ENCODE peak calls at places on chromosomes 5 and 9, in eight cellular contexts. H, S, P, W, K, A, I and F are unnamed samples.

GRCh38 chr5:50606179-50606578 is 60.3 kb upstream of the PARP8 start:
- DNase-seq in K (no peak), P (no peak), I (no peak), A (no peak), S (no peak), H (no peak), W (no peak), F (no peak)

GRCh38 chr9:2066312-2067273 is 51.4 kb downstream of the SMARCA2 start:
- DNase-seq in S (peak), A (no peak), W (no peak), I (no peak), H (no peak), P (no peak), K (peak), F (no peak)

GRCh38 chr5:77642915-77643653 is 4.6 kb upstream of the OTP start:
- DNase-seq in S (peak), K (no peak), W (no peak), P (no peak), I (no peak), H (no peak), A (no peak), F (no peak)

GRCh38 chr5:80799041-80799440 is 144.3 kb upstream of the DHFR start:
- DNase-seq in W (no peak), H (no peak), I (no peak), S (no peak), P (no peak), K (peak), A (no peak), F (no peak)

GRCh38 chr9:128254855-128255759 is 20.7 kb downstream of the GOLGA2 start:
- DNase-seq in A (peak), W (peak), H (peak), K (no peak), I (peak), P (peak), S (peak), F (peak)

GRCh38 chr9:137467896-137468295 is 8.8 kb upstream of the NSMF start:
- DNase-seq in A (no peak), H (no peak), K (no peak), I (no peak), P (no peak), W (no peak), S (no peak), F (no peak)

GRCh38 chr5:133397986-133398645 is 214.2 kb downstream of the FSTL4 start:
- DNase-seq in S (no peak), I (no peak), P (no peak), A (no peak), H (no peak), W (no peak), K (no peak), F (no peak)

GRCh38 chr5:8864053-8864452 is 681.8 kb downstream of the SEMA5A start:
- DNase-seq in K (no peak), W (no peak), A (no peak), S (peak), I (no peak), H (no peak), P (peak), F (peak)

GRCh38 chr9:133973791-133974630 is 18.1 kb downstream of the VAV2 start:
- DNase-seq in I (peak), S (peak), P (no peak), A (peak), W (no peak), K (no peak), H (no peak), F (no peak)

GRCh38 chr5:103228588-103228987 is 30.0 kb upstream of the MACIR start:
- DNase-seq in H (no peak), P (no peak), A (no peak), W (no peak), I (no peak), K (no peak), S (no peak), F (no peak)

GRCh38 chr9:127698985-127699670 is 7.7 kb upstream of the CFAP157 start:
- DNase-seq in W (peak), K (peak), H (peak), S (peak), P (peak), A (peak), I (peak), F (peak)

GRCh38 chr5:111308951-111309350 is 84.8 kb downstream of the CAMK4 start:
- DNase-seq in K (no peak), P (no peak), S (peak), W (peak), H (no peak), I (no peak), A (no peak), F (no peak)

GRCh38 chr9:116843863-116844620 is 156.9 kb downstream of the TRIM32 start:
- DNase-seq in S (no peak), W (no peak), A (no peak), I (no peak), P (no peak), H (no peak), K (no peak), F (no peak)

GRCh38 chr5:35374584-35374983 is 144.3 kb upstream of the PRLR start:
- DNase-seq in A (no peak), S (peak), P (no peak), W (no peak), H (no peak), K (no peak), I (peak), F (no peak)

GRCh38 chr5:133049726-133050048 is 2.1 kb upstream of the HSPA4 start:
- DNase-seq in S (no peak), I (no peak), K (no peak), H (no peak), W (no peak), P (no peak), A (no peak), F (no peak)

GRCh38 chr5:38453921-38454320 is 102.5 kb downstream of the LIFR start:
- DNase-seq in I (no peak), W (no peak), P (no peak), H (no peak), S (no peak), A (no peak), K (no peak), F (no peak)

GRCh38 chr5:112419596-112420110 is 576 bp upstream of the EPB41L4A start:
- DNase-seq in K (no peak), S (peak), I (peak), A (peak), P (peak), W (peak), H (peak), F (peak)

GRCh38 chr5:77558266-77558665 is 66.2 kb upstream of the WDR41 start:
- DNase-seq in W (no peak), H (no peak), A (no peak), I (no peak), S (peak), P (no peak), K (no peak), F (no peak)

GRCh38 chr5:159415301-159415937 is 85.1 kb upstream of the IL12B start:
- DNase-seq in A (no peak), H (no peak), P (no peak), I (peak), S (no peak), W (no peak), K (no peak), F (no peak)

GRCh38 chr9:100492952-100493351 is 20.0 kb downstream of the TMEFF1 start:
- DNase-seq in K (peak), S (no peak), P (no peak), W (no peak), H (no peak), I (no peak), A (no peak), F (no peak)

GRCh38 chr9:132422574-132422973 is 12.6 kb downstream of the CFAP77 start:
- DNase-seq in W (no peak), H (no peak), I (no peak), K (no peak), S (no peak), A (no peak), P (no peak), F (no peak)

GRCh38 chr9:91065231-91066041 is 263.8 kb downstream of the SYK start:
- DNase-seq in S (no peak), A (no peak), K (no peak), W (no peak), H (no peak), P (no peak), I (no peak), F (no peak)

GRCh38 chr5:82106207-82106606 is 134.4 kb downstream of the ATG10 start:
- DNase-seq in P (no peak), H (no peak), S (no peak), W (no peak), A (no peak), K (no peak), I (no peak), F (no peak)

GRCh38 chr5:9801908-9802307 is 171.8 kb upstream of the TAS2R1 start:
- DNase-seq in W (no peak), I (no peak), H (no peak), S (no peak), K (no peak), A (no peak), P (no peak), F (no peak)

GRCh38 chr5:172442592-172442991 is 11.7 kb downstream of the SH3PXD2B start:
- DNase-seq in A (no peak), P (no peak), S (no peak), H (no peak), K (peak), W (no peak), I (no peak), F (no peak)

GRCh38 chr5:138979684-138980275 is 104.6 kb upstream of the LRRTM2 start:
- DNase-seq in S (no peak), I (no peak), K (peak), P (peak), A (no peak), H (no peak), W (no peak), F (no peak)

GRCh38 chr9:126697350-126697749 is 83.6 kb downstream of the LMX1B start:
- DNase-seq in K (no peak), A (no peak), W (no peak), H (peak), S (peak), I (no peak), P (no peak), F (no peak)

GRCh38 chr9:107487521-107488399 is 1.8 kb downstream of the KLF4 start:
- DNase-seq in K (peak), I (peak), W (peak), S (peak), A (peak), H (peak), P (peak), F (peak)

GRCh38 chr5:98205691-98206461 is 567.6 kb upstream of the RGMB start:
- DNase-seq in H (no peak), I (no peak), P (no peak), K (peak), W (no peak), A (no peak), S (no peak), F (no peak)

GRCh38 chr9:97502222-97502983 is 937 bp downstream of the TMOD1 start:
- DNase-seq in P (peak), H (no peak), S (peak), A (peak), W (no peak), I (peak), K (no peak), F (peak)

GRCh38 chr9:32723801-32724200 is 59.5 kb upstream of the TMEM215 start:
- DNase-seq in W (no peak), P (no peak), H (no peak), K (peak), S (no peak), A (no peak), I (no peak), F (no peak)

GRCh38 chr5:72209515-72210115 is 102.3 kb downstream of the MAP1B start:
- DNase-seq in I (no peak), H (no peak), K (peak), P (no peak), W (no peak), A (no peak), S (peak), F (no peak)

GRCh38 chr5:17157294-17157693 is 60.1 kb upstream of the BASP1 start:
- DNase-seq in W (no peak), A (no peak), S (no peak), K (peak), P (no peak), I (no peak), H (no peak), F (no peak)

GRCh38 chr5:27594141-27594540 is 555.8 kb upstream of the CDH9 start:
- DNase-seq in K (no peak), P (no peak), I (no peak), S (no peak), W (no peak), A (no peak), H (no peak), F (no peak)

GRCh38 chr9:93920401-93920800 is 34.8 kb downstream of the BARX1 start:
- DNase-seq in A (no peak), S (no peak), W (no peak), K (no peak), I (no peak), P (no peak), H (no peak), F (no peak)

GRCh38 chr9:15438891-15439290 is 16.2 kb downstream of the SNAPC3 start:
- DNase-seq in P (no peak), A (no peak), K (no peak), W (no peak), I (no peak), S (no peak), H (no peak), F (no peak)

DNA sequence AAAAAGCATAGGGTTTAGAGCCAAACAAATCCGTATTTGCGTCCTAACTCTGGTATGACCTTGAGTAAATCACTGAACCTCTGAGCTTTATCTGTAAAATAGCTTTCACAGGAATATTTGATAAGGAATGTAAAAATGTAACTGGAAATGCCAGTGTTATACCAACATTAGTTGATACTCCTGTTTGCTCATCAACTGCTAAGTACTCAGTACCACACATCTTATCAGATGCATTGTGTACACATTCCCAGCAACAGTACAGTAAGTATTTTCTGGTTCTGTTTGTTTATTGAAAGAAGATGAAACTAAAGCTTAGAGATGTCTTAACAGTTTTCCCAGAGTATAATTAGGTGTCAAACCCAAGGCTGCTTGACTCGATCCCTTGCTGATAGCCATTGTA is 21.5 kb downstream of the SNAPC3 start:
- DNase-seq in W (no peak), P (no peak), A (no peak), I (no peak), H (no peak), K (no peak), S (no peak), F (no peak)
- TF ChIP-seq CTCF in W (no peak), P (no peak), A (no peak), I (no peak), H (no peak), K (no peak), S (no peak), F (no peak)

GRCh38 chr5:59652449-59652848 is 241.1 kb downstream of the PDE4D start:
- DNase-seq in A (no peak), W (no peak), H (no peak), P (no peak), K (no peak), S (no peak), I (no peak), F (no peak)

GRCh38 chr5:59645380-59645779 is 248.1 kb downstream of the PDE4D start:
- DNase-seq in K (no peak), S (no peak), P (no peak), A (no peak), H (no peak), W (no peak), I (no peak), F (no peak)

GRCh38 chr5:59648949-59649921 is 244.3 kb downstream of the PDE4D start:
- DNase-seq in I (peak), S (no peak), W (no peak), K (peak), P (no peak), H (no peak), A (no peak), F (no peak)

DNA sequence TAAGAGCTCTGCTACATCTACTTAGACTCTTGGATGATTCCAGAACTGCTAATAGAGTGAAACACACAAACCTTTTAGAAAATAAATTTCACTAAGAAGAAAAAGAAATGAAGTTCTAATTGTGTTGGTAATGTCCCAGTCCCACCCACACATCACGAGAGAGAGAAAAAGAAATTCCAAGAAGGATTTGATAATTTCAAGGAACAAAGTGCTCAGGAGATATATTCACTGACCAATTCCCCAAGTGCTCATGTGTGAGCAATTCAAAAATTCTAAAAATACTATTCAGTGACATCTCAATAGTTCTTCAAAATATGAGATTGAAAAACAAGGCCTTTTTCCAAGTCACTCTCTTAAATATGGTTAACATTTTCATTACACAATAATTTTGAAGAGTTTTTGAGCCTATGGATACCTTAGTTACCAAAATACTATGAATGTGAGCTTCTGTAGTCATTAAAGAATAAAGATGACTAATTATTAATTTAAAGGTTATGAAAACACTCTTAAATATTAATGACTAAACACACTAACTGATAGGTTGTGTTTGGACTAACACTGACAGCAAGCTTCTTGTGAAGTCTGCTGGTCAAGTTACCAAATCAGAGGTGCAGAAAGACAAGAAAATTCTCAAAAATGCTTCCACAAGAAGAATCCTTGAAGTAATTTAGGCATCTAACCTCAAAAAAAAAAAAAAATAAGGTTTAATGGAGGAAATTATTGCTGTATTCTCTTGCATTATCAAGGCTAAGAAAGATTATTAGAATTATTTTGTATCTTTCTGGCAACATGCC is 245.3 kb downstream of the PDE4D start:
- DNase-seq in H (no peak), S (no peak), A (no peak), W (no peak), P (no peak), K (no peak), I (no peak), F (no peak)
- TF ChIP-seq CTCF in H (no peak), S (no peak), A (no peak), W (no peak), P (no peak), K (no peak), I (no peak), F (no peak)

GRCh38 chr5:96720408-96720807 is 58.2 kb downstream of the CAST start:
- DNase-seq in H (no peak), S (no peak), P (no peak), A (no peak), K (no peak), W (no peak), I (no peak), F (no peak)
- TF ChIP-seq CTCF in H (peak), S (peak), P (peak), A (no peak), K (no peak), W (peak), I (no peak), F (no peak)

DNA sequence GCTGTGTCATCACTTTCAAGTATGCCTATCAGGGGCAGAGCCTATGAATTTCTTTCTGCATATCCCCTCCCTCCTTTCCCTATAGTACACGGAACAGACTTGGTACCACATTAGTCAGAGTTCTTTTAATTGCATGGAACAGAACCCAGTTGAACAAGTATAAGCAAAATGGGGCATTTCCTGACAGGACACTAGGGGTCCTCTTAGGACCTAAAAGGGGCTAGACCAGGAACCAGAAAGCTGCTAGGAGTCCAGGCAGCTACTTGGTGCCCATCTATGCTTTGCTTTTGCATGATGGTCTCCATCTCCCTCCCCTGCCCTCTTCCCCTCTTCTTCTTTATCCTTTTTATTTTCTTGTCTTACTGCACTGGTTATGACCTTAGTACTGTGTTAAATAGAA is 5.9 kb downstream of the BSPRY start:
- DNase-seq in S (peak), A (no peak), I (no peak), W (no peak), H (no peak), P (no peak), K (no peak), F (no peak)
- TF ChIP-seq CTCF in S (peak), A (no peak), I (no peak), W (no peak), H (no peak), P (no peak), K (peak), F (peak)

GRCh38 chr5:64954518-64954917 is 185.8 kb downstream of the CWC27 start:
- DNase-seq in S (no peak), P (peak), W (no peak), A (no peak), K (no peak), I (no peak), H (no peak), F (no peak)

GRCh38 chr5:64963278-64963677 is 194.5 kb downstream of the CWC27 start:
- DNase-seq in S (no peak), A (no peak), K (no peak), I (no peak), W (no peak), H (no peak), P (no peak), F (no peak)

GRCh38 chr5:64952961-64953360 is 184.2 kb downstream of the CWC27 start:
- DNase-seq in S (no peak), K (no peak), I (no peak), H (no peak), P (no peak), A (no peak), W (no peak), F (no peak)

DNA sequence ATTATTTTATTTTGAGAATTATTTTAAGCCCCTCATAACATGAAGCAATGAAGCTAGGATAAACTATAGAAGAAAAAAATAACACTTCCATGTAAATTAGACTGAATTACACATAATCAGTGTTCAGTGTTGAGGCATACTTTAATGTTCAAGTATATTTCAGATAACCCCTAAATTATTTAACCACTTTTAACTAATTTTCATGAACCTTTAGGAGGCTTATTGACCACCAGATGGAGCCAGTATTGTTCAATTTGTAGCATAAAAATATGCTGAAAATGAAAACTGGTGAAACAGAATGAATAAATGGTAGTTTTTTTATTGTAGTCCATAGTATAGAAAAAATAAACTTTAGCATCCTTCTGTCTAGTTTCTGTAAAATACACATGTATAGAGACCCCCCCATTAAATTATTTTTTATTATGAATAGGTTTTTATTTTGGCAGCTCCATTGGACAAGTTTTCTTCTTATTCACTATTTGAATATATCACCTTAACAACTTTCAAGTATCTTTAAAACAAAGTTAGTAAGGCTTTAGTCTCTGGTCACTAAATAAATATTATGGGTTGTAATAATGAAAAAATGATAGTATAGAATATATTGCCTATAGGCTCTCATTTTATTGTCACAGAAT is 190.1 kb downstream of the CWC27 start:
- DNase-seq in K (peak), H (no peak), A (no peak), S (no peak), P (no peak), I (no peak), W (no peak), F (no peak)
- TF ChIP-seq CTCF in K (peak), H (peak), A (peak), S (peak), P (peak), I (peak), W (peak), F (peak)